ENCODE peak calls at places on chromosomes 1 and 21, in eight cellular contexts. One of them, this sample, is unnamed.

GRCh38 chr1:201539561-201540404 is 856 bp downstream of the NAV1 start:
- DNase-seq in H1: no peak
- DNase-seq in HepG2: no peak
- DNase-seq in K562: no peak
- DNase-seq in GM12878: no peak
- DNase-seq in HCT116: no peak
- DNase-seq in GM23338: peak
- DNase-seq in endothelial cell of umbilical vein: peak
- DNase-seq in this sample: no peak

GRCh38 chr1:205676002-205676401 is 4.3 kb downstream of the SLC45A3 start:
- DNase-seq in GM12878: no peak
- DNase-seq in H1: no peak
- DNase-seq in K562: no peak
- DNase-seq in HepG2: peak
- DNase-seq in HCT116: no peak
- DNase-seq in endothelial cell of umbilical vein: no peak
- DNase-seq in GM23338: no peak
- DNase-seq in this sample: no peak

GRCh38 chr1:246797597-246797996 is 73.4 kb downstream of the SCCPDH start:
- DNase-seq in endothelial cell of umbilical vein: no peak
- DNase-seq in GM12878: no peak
- DNase-seq in H1: no peak
- DNase-seq in HCT116: no peak
- DNase-seq in HepG2: peak
- DNase-seq in GM23338: no peak
- DNase-seq in K562: peak
- DNase-seq in this sample: no peak

GRCh38 chr1:51926171-51926812 is 47.8 kb upstream of the NRDC start:
- DNase-seq in H1: no peak
- DNase-seq in GM12878: no peak
- DNase-seq in endothelial cell of umbilical vein: peak
- DNase-seq in K562: peak
- DNase-seq in GM23338: peak
- DNase-seq in HCT116: no peak
- DNase-seq in HepG2: no peak
- DNase-seq in this sample: no peak

GRCh38 chr1:167722152-167722869 is 529 bp downstream of the MPZL1 start:
- DNase-seq in HepG2: peak
- DNase-seq in HCT116: no peak
- DNase-seq in H1: no peak
- DNase-seq in K562: peak
- DNase-seq in GM12878: no peak
- DNase-seq in endothelial cell of umbilical vein: peak
- DNase-seq in GM23338: peak
- DNase-seq in this sample: no peak

GRCh38 chr1:182484531-182485257 is 34.7 kb downstream of the RGSL1 start:
- DNase-seq in GM12878: peak
- DNase-seq in H1: peak
- DNase-seq in HepG2: no peak
- DNase-seq in GM23338: peak
- DNase-seq in endothelial cell of umbilical vein: no peak
- DNase-seq in K562: no peak
- DNase-seq in HCT116: peak
- DNase-seq in this sample: no peak

GRCh38 chr1:76287917-76288316 is 213.4 kb downstream of the ST6GALNAC3 start:
- DNase-seq in endothelial cell of umbilical vein: no peak
- DNase-seq in HCT116: no peak
- DNase-seq in H1: no peak
- DNase-seq in K562: no peak
- DNase-seq in HepG2: no peak
- DNase-seq in GM23338: no peak
- DNase-seq in GM12878: no peak
- DNase-seq in this sample: no peak

GRCh38 chr1:219897914-219898313 is 30.4 kb downstream of the SLC30A10 start:
- DNase-seq in H1: no peak
- DNase-seq in GM12878: no peak
- DNase-seq in HCT116: no peak
- DNase-seq in HepG2: no peak
- DNase-seq in endothelial cell of umbilical vein: no peak
- DNase-seq in GM23338: no peak
- DNase-seq in K562: no peak
- DNase-seq in this sample: no peak

GRCh38 chr1:201647094-201647493 is 108.2 kb downstream of the NAV1 start:
- DNase-seq in K562: no peak
- DNase-seq in endothelial cell of umbilical vein: no peak
- DNase-seq in GM12878: no peak
- DNase-seq in H1: no peak
- DNase-seq in HepG2: no peak
- DNase-seq in GM23338: no peak
- DNase-seq in HCT116: no peak
- DNase-seq in this sample: no peak

GRCh38 chr1:181062800-181063428 is 25.6 kb upstream of the IER5 start:
- DNase-seq in HepG2: no peak
- DNase-seq in HCT116: no peak
- DNase-seq in K562: no peak
- DNase-seq in endothelial cell of umbilical vein: no peak
- DNase-seq in H1: no peak
- DNase-seq in GM12878: peak
- DNase-seq in GM23338: no peak
- DNase-seq in this sample: no peak

GRCh38 chr1:203448521-203449061 is 27.0 kb upstream of the PRELP start:
- DNase-seq in HepG2: no peak
- DNase-seq in K562: no peak
- DNase-seq in endothelial cell of umbilical vein: no peak
- DNase-seq in HCT116: no peak
- DNase-seq in GM12878: no peak
- DNase-seq in GM23338: peak
- DNase-seq in H1: no peak
- DNase-seq in this sample: no peak
- TF ChIP-seq POLR2AphosphoS5 in HepG2: no peak
- TF ChIP-seq POLR2AphosphoS5 in K562: no peak
- TF ChIP-seq POLR2AphosphoS5 in endothelial cell of umbilical vein: no peak
- TF ChIP-seq POLR2AphosphoS5 in HCT116: no peak
- TF ChIP-seq POLR2AphosphoS5 in GM12878: no peak
- TF ChIP-seq POLR2AphosphoS5 in GM23338: no peak
- TF ChIP-seq POLR2AphosphoS5 in H1: no peak
- TF ChIP-seq POLR2AphosphoS5 in this sample: no peak

DNA sequence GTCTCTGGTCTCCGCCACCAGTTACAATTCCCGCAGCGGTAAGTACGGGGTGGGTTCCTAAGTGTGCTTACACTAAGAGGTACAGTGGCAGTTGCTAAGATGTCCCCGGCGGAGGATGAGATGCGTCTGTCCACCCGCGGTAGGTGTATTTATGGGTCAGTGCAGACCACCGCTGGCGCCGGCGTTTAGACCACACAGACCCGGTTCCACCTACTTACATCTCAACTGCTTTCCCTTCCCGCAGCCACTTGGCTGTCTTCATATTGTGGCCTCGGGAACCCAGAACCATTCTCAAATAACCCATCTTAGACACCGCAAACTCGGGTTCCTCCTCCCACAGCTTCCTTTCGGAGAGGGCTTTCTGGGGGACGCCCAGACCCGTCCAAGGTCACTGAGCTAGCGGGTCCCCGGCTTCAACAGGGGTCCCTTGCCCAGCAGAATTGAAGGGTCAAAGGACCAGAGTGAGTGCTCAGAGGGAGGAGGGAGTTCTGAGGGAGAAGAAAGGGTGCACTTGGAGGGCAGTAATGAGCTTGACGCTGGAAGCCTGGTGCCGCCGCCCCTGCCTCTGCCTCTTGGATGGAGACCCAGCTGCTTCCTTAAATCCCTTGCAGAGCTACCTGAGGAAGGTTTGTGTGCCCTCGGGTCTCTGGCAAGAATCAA is 8.6 kb downstream of the NR5A2 start:
- DNase-seq in GM12878: no peak
- DNase-seq in GM23338: peak
- DNase-seq in endothelial cell of umbilical vein: no peak
- DNase-seq in K562: no peak
- DNase-seq in H1: no peak
- DNase-seq in HepG2: no peak
- DNase-seq in HCT116: no peak
- DNase-seq in this sample: no peak
- TF ChIP-seq EZH2 in GM12878: no peak
- TF ChIP-seq EZH2 in GM23338: peak
- TF ChIP-seq EZH2 in endothelial cell of umbilical vein: peak
- TF ChIP-seq EZH2 in K562: no peak
- TF ChIP-seq EZH2 in H1: peak
- TF ChIP-seq EZH2 in HepG2: no peak
- TF ChIP-seq EZH2 in HCT116: no peak
- TF ChIP-seq EZH2 in this sample: no peak

GRCh38 chr21:29240136-29240535 is 58.6 kb upstream of the BACH1 start:
- DNase-seq in endothelial cell of umbilical vein: no peak
- DNase-seq in HepG2: no peak
- DNase-seq in K562: no peak
- DNase-seq in GM12878: no peak
- DNase-seq in H1: no peak
- DNase-seq in HCT116: no peak
- DNase-seq in GM23338: no peak
- DNase-seq in this sample: no peak

GRCh38 chr21:29237110-29238051 is 61.3 kb upstream of the BACH1 start:
- DNase-seq in K562: no peak
- DNase-seq in HepG2: no peak
- DNase-seq in H1: no peak
- DNase-seq in GM23338: no peak
- DNase-seq in endothelial cell of umbilical vein: no peak
- DNase-seq in GM12878: no peak
- DNase-seq in HCT116: no peak
- DNase-seq in this sample: no peak

GRCh38 chr21:29235714-29236197 is 63.0 kb upstream of the BACH1 start:
- DNase-seq in GM12878: peak
- DNase-seq in H1: no peak
- DNase-seq in HCT116: no peak
- DNase-seq in K562: no peak
- DNase-seq in GM23338: no peak
- DNase-seq in endothelial cell of umbilical vein: no peak
- DNase-seq in HepG2: no peak
- DNase-seq in this sample: no peak

GRCh38 chr21:29238967-29239289 is 59.8 kb upstream of the BACH1 start:
- DNase-seq in GM23338: no peak
- DNase-seq in HCT116: no peak
- DNase-seq in H1: no peak
- DNase-seq in GM12878: no peak
- DNase-seq in endothelial cell of umbilical vein: no peak
- DNase-seq in K562: no peak
- DNase-seq in HepG2: no peak
- DNase-seq in this sample: no peak

DNA sequence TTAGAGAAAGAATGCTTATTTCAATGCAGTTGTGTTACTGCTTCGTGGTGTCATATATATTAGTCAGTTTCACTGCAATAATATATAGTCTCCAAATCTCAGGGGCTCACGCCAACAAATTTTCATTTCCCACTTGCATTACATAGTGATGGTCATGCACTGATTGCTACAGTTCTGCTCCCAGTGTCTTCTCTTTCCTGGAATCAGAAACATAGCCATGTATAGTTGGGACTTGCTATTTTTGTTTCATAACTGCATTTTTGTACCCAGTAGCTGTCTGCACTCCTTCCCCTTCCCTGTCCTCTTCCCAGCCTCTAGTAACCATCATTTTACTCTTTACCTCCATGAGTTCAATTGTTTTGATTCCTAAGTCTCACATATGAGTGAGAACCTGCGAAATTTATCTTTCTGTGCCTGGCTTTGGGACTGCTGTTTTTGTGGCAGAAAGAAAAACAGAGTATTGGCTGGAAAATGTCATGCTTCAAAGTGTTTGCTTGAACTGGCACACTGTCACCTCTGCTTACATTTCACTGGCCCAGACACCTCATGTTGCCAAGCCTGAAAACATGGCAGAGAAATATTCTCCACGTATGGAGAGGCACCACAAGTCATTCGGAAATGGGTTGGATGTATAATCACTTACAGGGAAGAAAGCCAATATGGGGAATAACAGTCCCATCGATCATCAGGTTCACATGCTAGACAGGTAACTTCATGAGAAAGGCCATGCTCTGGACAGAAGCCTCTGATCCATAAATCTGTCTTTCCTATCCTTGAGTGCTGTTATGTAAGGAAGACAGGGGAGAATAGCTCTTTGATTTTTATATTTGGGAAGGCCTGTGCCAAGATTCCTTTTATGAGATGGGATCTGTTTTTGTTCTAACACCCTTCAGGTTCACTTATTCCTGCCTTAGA is 60.4 kb upstream of the BACH1 start:
- DNase-seq in H1: no peak
- DNase-seq in HepG2: no peak
- DNase-seq in HCT116: no peak
- DNase-seq in GM12878: no peak
- DNase-seq in endothelial cell of umbilical vein: no peak
- DNase-seq in GM23338: no peak
- DNase-seq in K562: no peak
- DNase-seq in this sample: no peak
- TF ChIP-seq POLR2AphosphoS5 in H1: no peak
- TF ChIP-seq POLR2AphosphoS5 in HepG2: no peak
- TF ChIP-seq POLR2AphosphoS5 in HCT116: no peak
- TF ChIP-seq POLR2AphosphoS5 in GM12878: no peak
- TF ChIP-seq POLR2AphosphoS5 in endothelial cell of umbilical vein: no peak
- TF ChIP-seq POLR2AphosphoS5 in GM23338: no peak
- TF ChIP-seq POLR2AphosphoS5 in K562: no peak
- TF ChIP-seq POLR2AphosphoS5 in this sample: no peak

DNA sequence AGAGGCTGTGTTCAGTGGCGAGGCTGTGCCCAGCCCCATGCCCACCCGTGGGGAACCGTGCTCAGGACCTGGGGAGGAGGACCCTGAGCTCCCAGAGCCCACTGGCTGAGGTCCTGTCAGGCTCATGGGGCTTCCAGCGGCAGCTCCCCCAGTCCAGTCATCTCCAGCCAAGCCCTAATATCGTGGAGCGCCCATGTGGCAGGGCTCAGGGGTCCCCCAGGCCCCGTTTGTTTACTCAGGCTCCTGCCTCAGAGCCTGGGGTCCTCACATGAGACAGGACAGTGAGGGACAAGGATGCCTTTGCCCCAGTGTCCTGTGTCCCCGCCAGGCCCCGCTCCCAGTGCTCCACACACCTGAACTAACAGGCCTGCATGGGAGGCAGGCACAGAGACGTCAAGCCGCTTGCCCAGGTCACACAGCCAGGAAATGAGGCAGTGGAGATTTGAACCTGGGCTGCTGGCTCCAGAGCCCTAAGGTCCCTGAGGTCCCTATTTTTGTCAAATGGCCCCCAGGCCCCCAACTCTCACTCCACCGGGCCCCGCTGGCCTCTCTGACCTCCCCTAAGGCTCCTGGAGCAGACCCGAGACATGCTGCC is 100.7 kb upstream of the ACTRT2 start:
- DNase-seq in endothelial cell of umbilical vein: no peak
- DNase-seq in GM23338: no peak
- DNase-seq in HepG2: no peak
- DNase-seq in HCT116: no peak
- DNase-seq in K562: no peak
- DNase-seq in H1: no peak
- DNase-seq in GM12878: no peak
- DNase-seq in this sample: no peak
- TF ChIP-seq EZH2 in endothelial cell of umbilical vein: no peak
- TF ChIP-seq EZH2 in GM23338: no peak
- TF ChIP-seq EZH2 in HepG2: no peak
- TF ChIP-seq EZH2 in HCT116: no peak
- TF ChIP-seq EZH2 in K562: no peak
- TF ChIP-seq EZH2 in H1: no peak
- TF ChIP-seq EZH2 in GM12878: no peak
- TF ChIP-seq EZH2 in this sample: no peak